ENCODE peak calls at places on chromosomes 16 and 17, in eight cellular contexts. One of them, this sample, is unnamed.

GRCh38 chr17:59428896-59429460 is 97.5 kb downstream of the YPEL2 start:
- DNase-seq in CD4-positive, CD25-positive, alpha-beta regulatory T cell: no peak
- DNase-seq in K562: no peak
- DNase-seq in ascending aorta: no peak
- DNase-seq in mammary epithelial cell: no peak
- DNase-seq in fibroblast of lung: no peak
- DNase-seq in heart right ventricle: no peak
- DNase-seq in vagina: no peak
- DNase-seq in this sample: no peak

GRCh38 chr17:68972119-68972704 is 17.0 kb upstream of the ABCA8 start:
- DNase-seq in heart right ventricle: no peak
- DNase-seq in vagina: no peak
- DNase-seq in K562: peak; percentile 49
- DNase-seq in mammary epithelial cell: no peak
- DNase-seq in ascending aorta: no peak
- DNase-seq in CD4-positive, CD25-positive, alpha-beta regulatory T cell: no peak
- DNase-seq in fibroblast of lung: peak; percentile 14
- DNase-seq in this sample: no peak

GRCh38 chr17:869067-869466 is 86.9 kb downstream of the MRM3 start:
- DNase-seq in K562: no peak
- DNase-seq in ascending aorta: peak; percentile 82
- DNase-seq in vagina: peak; percentile 98
- DNase-seq in mammary epithelial cell: no peak
- DNase-seq in CD4-positive, CD25-positive, alpha-beta regulatory T cell: no peak
- DNase-seq in fibroblast of lung: peak; percentile 65
- DNase-seq in heart right ventricle: peak; percentile 57
- DNase-seq in this sample: no peak

GRCh38 chr17:69434164-69434579 is 19.7 kb downstream of the MAP2K6 start:
- DNase-seq in K562: no peak
- DNase-seq in mammary epithelial cell: peak; percentile 78
- DNase-seq in CD4-positive, CD25-positive, alpha-beta regulatory T cell: no peak
- DNase-seq in heart right ventricle: peak; percentile 8
- DNase-seq in fibroblast of lung: peak; percentile 57
- DNase-seq in ascending aorta: no peak
- DNase-seq in vagina: no peak
- DNase-seq in this sample: no peak

GRCh38 chr17:82003411-82004381 is 19.0 kb downstream of the CENPX start:
- DNase-seq in heart right ventricle: peak; percentile 58
- DNase-seq in mammary epithelial cell: peak; percentile 97
- DNase-seq in ascending aorta: peak; percentile 97
- DNase-seq in fibroblast of lung: peak; percentile 96
- DNase-seq in vagina: no peak
- DNase-seq in K562: no peak
- DNase-seq in CD4-positive, CD25-positive, alpha-beta regulatory T cell: no peak
- DNase-seq in this sample: no peak

GRCh38 chr16:89887243-89887642 is 13.9 kb downstream of the TCF25 start:
- DNase-seq in mammary epithelial cell: no peak
- DNase-seq in ascending aorta: no peak
- DNase-seq in fibroblast of lung: no peak
- DNase-seq in CD4-positive, CD25-positive, alpha-beta regulatory T cell: no peak
- DNase-seq in heart right ventricle: no peak
- DNase-seq in vagina: no peak
- DNase-seq in K562: no peak
- DNase-seq in this sample: no peak

GRCh38 chr17:42548070-42548837 is 4.5 kb upstream of the HSD17B1 start:
- DNase-seq in fibroblast of lung: peak; percentile 54
- DNase-seq in heart right ventricle: no peak
- DNase-seq in mammary epithelial cell: no peak
- DNase-seq in CD4-positive, CD25-positive, alpha-beta regulatory T cell: peak; percentile 57
- DNase-seq in K562: no peak
- DNase-seq in vagina: no peak
- DNase-seq in ascending aorta: no peak
- DNase-seq in this sample: peak; percentile 67

GRCh38 chr17:45050680-45051059 is 762 bp downstream of the DCAKD start:
- DNase-seq in vagina: no peak
- DNase-seq in CD4-positive, CD25-positive, alpha-beta regulatory T cell: no peak
- DNase-seq in mammary epithelial cell: peak; percentile 65
- DNase-seq in ascending aorta: no peak
- DNase-seq in K562: peak; percentile 48
- DNase-seq in fibroblast of lung: peak; percentile 35
- DNase-seq in heart right ventricle: no peak
- DNase-seq in this sample: no peak

GRCh38 chr17:79950711-79951110 is 85.0 kb downstream of the TBC1D16 start:
- DNase-seq in K562: no peak
- DNase-seq in mammary epithelial cell: no peak
- DNase-seq in CD4-positive, CD25-positive, alpha-beta regulatory T cell: no peak
- DNase-seq in vagina: no peak
- DNase-seq in fibroblast of lung: peak; percentile 15
- DNase-seq in ascending aorta: peak; percentile 57
- DNase-seq in heart right ventricle: no peak
- DNase-seq in this sample: no peak

GRCh38 chr17:30212750-30213149 is 22.7 kb downstream of the SLC6A4 start:
- DNase-seq in mammary epithelial cell: no peak
- DNase-seq in CD4-positive, CD25-positive, alpha-beta regulatory T cell: no peak
- DNase-seq in K562: no peak
- DNase-seq in ascending aorta: no peak
- DNase-seq in vagina: no peak
- DNase-seq in heart right ventricle: no peak
- DNase-seq in fibroblast of lung: no peak
- DNase-seq in this sample: no peak

GRCh38 chr17:33778505-33779398 is 476.3 kb upstream of the CCL2 start:
- DNase-seq in K562: peak; percentile 73
- DNase-seq in CD4-positive, CD25-positive, alpha-beta regulatory T cell: no peak
- DNase-seq in mammary epithelial cell: peak; percentile 8
- DNase-seq in heart right ventricle: peak; percentile 34
- DNase-seq in vagina: no peak
- DNase-seq in fibroblast of lung: peak; percentile 45
- DNase-seq in ascending aorta: no peak
- DNase-seq in this sample: no peak

GRCh38 chr16:30923554-30924085 is at the start of gene FBXL19:
- DNase-seq in mammary epithelial cell: no peak
- DNase-seq in fibroblast of lung: no peak
- DNase-seq in CD4-positive, CD25-positive, alpha-beta regulatory T cell: peak; percentile 19
- DNase-seq in vagina: no peak
- DNase-seq in ascending aorta: peak; percentile 79
- DNase-seq in K562: no peak
- DNase-seq in heart right ventricle: no peak
- DNase-seq in this sample: no peak

GRCh38 chr17:76540381-76541300 is 797 bp downstream of the PRCD start:
- DNase-seq in K562: peak; percentile 98
- DNase-seq in mammary epithelial cell: peak; percentile 92
- DNase-seq in heart right ventricle: peak; percentile 97
- DNase-seq in vagina: peak; percentile 96
- DNase-seq in ascending aorta: peak; percentile 95
- DNase-seq in CD4-positive, CD25-positive, alpha-beta regulatory T cell: no peak
- DNase-seq in fibroblast of lung: peak; percentile 94
- DNase-seq in this sample: no peak

GRCh38 chr17:32356378-32356743 is 6.4 kb downstream of the ZNF207 start:
- DNase-seq in heart right ventricle: no peak
- DNase-seq in CD4-positive, CD25-positive, alpha-beta regulatory T cell: no peak
- DNase-seq in mammary epithelial cell: no peak
- DNase-seq in ascending aorta: no peak
- DNase-seq in K562: no peak
- DNase-seq in fibroblast of lung: no peak
- DNase-seq in vagina: no peak
- DNase-seq in this sample: no peak

GRCh38 chr16:21283521-21284289 is 5.6 kb upstream of the CRYM start:
- DNase-seq in CD4-positive, CD25-positive, alpha-beta regulatory T cell: no peak
- DNase-seq in mammary epithelial cell: peak; percentile 43
- DNase-seq in fibroblast of lung: peak; percentile 48
- DNase-seq in ascending aorta: no peak
- DNase-seq in heart right ventricle: peak; percentile 43
- DNase-seq in K562: no peak
- DNase-seq in vagina: no peak
- DNase-seq in this sample: no peak

GRCh38 chr16:73015612-73016487 is 32.1 kb downstream of the ZFHX3 start:
- DNase-seq in fibroblast of lung: no peak
- DNase-seq in vagina: no peak
- DNase-seq in K562: no peak
- DNase-seq in ascending aorta: peak; percentile 58
- DNase-seq in CD4-positive, CD25-positive, alpha-beta regulatory T cell: no peak
- DNase-seq in mammary epithelial cell: peak; percentile 86
- DNase-seq in heart right ventricle: no peak
- DNase-seq in this sample: no peak

GRCh38 chr17:45837187-45837586 is 7.5 kb upstream of the SPPL2C start:
- DNase-seq in fibroblast of lung: no peak
- DNase-seq in ascending aorta: no peak
- DNase-seq in K562: no peak
- DNase-seq in mammary epithelial cell: no peak
- DNase-seq in CD4-positive, CD25-positive, alpha-beta regulatory T cell: no peak
- DNase-seq in heart right ventricle: no peak
- DNase-seq in vagina: no peak
- DNase-seq in this sample: no peak

GRCh38 chr16:49560018-49560830 is 186.6 kb downstream of the C16orf78 start:
- DNase-seq in ascending aorta: no peak
- DNase-seq in mammary epithelial cell: no peak
- DNase-seq in vagina: no peak
- DNase-seq in heart right ventricle: peak; percentile 25
- DNase-seq in fibroblast of lung: peak; percentile 86
- DNase-seq in CD4-positive, CD25-positive, alpha-beta regulatory T cell: no peak
- DNase-seq in K562: no peak
- DNase-seq in this sample: no peak

GRCh38 chr16:48188449-48189102 is 32.8 kb upstream of the ABCC12 start:
- DNase-seq in ascending aorta: no peak
- DNase-seq in K562: no peak
- DNase-seq in vagina: no peak
- DNase-seq in CD4-positive, CD25-positive, alpha-beta regulatory T cell: no peak
- DNase-seq in heart right ventricle: no peak
- DNase-seq in fibroblast of lung: no peak
- DNase-seq in mammary epithelial cell: no peak
- DNase-seq in this sample: no peak

GRCh38 chr17:70060415-70060814 is 14.6 kb upstream of the KCNJ16 start:
- DNase-seq in ascending aorta: no peak
- DNase-seq in fibroblast of lung: peak; percentile 58
- DNase-seq in vagina: no peak
- DNase-seq in heart right ventricle: no peak
- DNase-seq in K562: no peak
- DNase-seq in mammary epithelial cell: no peak
- DNase-seq in CD4-positive, CD25-positive, alpha-beta regulatory T cell: no peak
- DNase-seq in this sample: no peak

GRCh38 chr16:59527206-59527997 is 793.3 kb upstream of the GOT2 start:
- DNase-seq in mammary epithelial cell: peak; percentile 40
- DNase-seq in K562: no peak
- DNase-seq in CD4-positive, CD25-positive, alpha-beta regulatory T cell: no peak
- DNase-seq in heart right ventricle: no peak
- DNase-seq in ascending aorta: no peak
- DNase-seq in vagina: no peak
- DNase-seq in fibroblast of lung: peak; percentile 88
- DNase-seq in this sample: no peak

GRCh38 chr17:3005696-3006095 is 57.7 kb downstream of the OR1D5 start:
- DNase-seq in heart right ventricle: no peak
- DNase-seq in CD4-positive, CD25-positive, alpha-beta regulatory T cell: no peak
- DNase-seq in fibroblast of lung: no peak
- DNase-seq in K562: no peak
- DNase-seq in vagina: no peak
- DNase-seq in mammary epithelial cell: no peak
- DNase-seq in ascending aorta: no peak
- DNase-seq in this sample: no peak

GRCh38 chr17:50052822-50053653 is 2.9 kb upstream of the ITGA3 start:
- DNase-seq in fibroblast of lung: peak; percentile 72
- DNase-seq in ascending aorta: no peak
- DNase-seq in heart right ventricle: no peak
- DNase-seq in CD4-positive, CD25-positive, alpha-beta regulatory T cell: no peak
- DNase-seq in K562: no peak
- DNase-seq in mammary epithelial cell: no peak
- DNase-seq in vagina: no peak
- DNase-seq in this sample: no peak

GRCh38 chr17:29526322-29526721 is 40.5 kb downstream of the ABHD15 start:
- DNase-seq in mammary epithelial cell: no peak
- DNase-seq in ascending aorta: no peak
- DNase-seq in vagina: no peak
- DNase-seq in fibroblast of lung: no peak
- DNase-seq in CD4-positive, CD25-positive, alpha-beta regulatory T cell: no peak
- DNase-seq in heart right ventricle: no peak
- DNase-seq in K562: no peak
- DNase-seq in this sample: no peak

GRCh38 chr17:72126575-72127486 is 6.0 kb downstream of the SOX9 start:
- DNase-seq in CD4-positive, CD25-positive, alpha-beta regulatory T cell: no peak
- DNase-seq in fibroblast of lung: peak; percentile 92
- DNase-seq in mammary epithelial cell: peak; percentile 88
- DNase-seq in vagina: no peak
- DNase-seq in ascending aorta: no peak
- DNase-seq in heart right ventricle: peak; percentile 25
- DNase-seq in K562: no peak
- DNase-seq in this sample: no peak

GRCh38 chr16:85568519-85568918 is 44.6 kb upstream of the GSE1 start:
- DNase-seq in heart right ventricle: no peak
- DNase-seq in K562: peak; percentile 74
- DNase-seq in mammary epithelial cell: no peak
- DNase-seq in ascending aorta: no peak
- DNase-seq in vagina: no peak
- DNase-seq in CD4-positive, CD25-positive, alpha-beta regulatory T cell: no peak
- DNase-seq in fibroblast of lung: no peak
- DNase-seq in this sample: no peak
- H3K4me1 ChIP-seq in heart right ventricle: peaks cover 20% of the 10 kb centered on the region
- H3K4me1 ChIP-seq in K562: peaks cover 90% of the 10 kb centered on the region
- H3K4me1 ChIP-seq in mammary epithelial cell: peaks cover 20% of the 10 kb centered on the region
- H3K4me1 ChIP-seq in ascending aorta: no peaks in the 10 kb centered on the region
- H3K4me1 ChIP-seq in vagina: peaks cover 70% of the 10 kb centered on the region
- H3K4me1 ChIP-seq in CD4-positive, CD25-positive, alpha-beta regulatory T cell: peaks cover 16% of the 10 kb centered on the region
- H3K4me1 ChIP-seq in fibroblast of lung: peaks cover 7% of the 10 kb centered on the region
- H3K4me1 ChIP-seq in this sample: peaks cover 25% of the 10 kb centered on the region

GRCh38 chr16:1420540-1421205 is at the start of gene UQCC4:
- DNase-seq in vagina: peak; percentile 99
- DNase-seq in mammary epithelial cell: peak; percentile 99
- DNase-seq in heart right ventricle: peak; percentile 99
- DNase-seq in CD4-positive, CD25-positive, alpha-beta regulatory T cell: peak; percentile 99
- DNase-seq in K562: peak; percentile 96
- DNase-seq in ascending aorta: peak; percentile 99
- DNase-seq in fibroblast of lung: peak; percentile 99
- DNase-seq in this sample: peak; percentile 98
- H3K4me3 ChIP-seq in vagina: peak within 1 kb of the TSS; percentile 78
- H3K4me3 ChIP-seq in mammary epithelial cell: peak within 1 kb of the TSS; percentile 95
- H3K4me3 ChIP-seq in heart right ventricle: peak within 1 kb of the TSS; percentile 92
- H3K4me3 ChIP-seq in CD4-positive, CD25-positive, alpha-beta regulatory T cell: peak within 1 kb of the TSS; percentile 71
- H3K4me3 ChIP-seq in K562: peak within 1 kb of the TSS; percentile 94
- H3K4me3 ChIP-seq in ascending aorta: peak within 1 kb of the TSS; percentile 70
- H3K4me3 ChIP-seq in fibroblast of lung: peak within 1 kb of the TSS; percentile 98
- H3K4me3 ChIP-seq in this sample: peak within 1 kb of the TSS; percentile 71

DNA sequence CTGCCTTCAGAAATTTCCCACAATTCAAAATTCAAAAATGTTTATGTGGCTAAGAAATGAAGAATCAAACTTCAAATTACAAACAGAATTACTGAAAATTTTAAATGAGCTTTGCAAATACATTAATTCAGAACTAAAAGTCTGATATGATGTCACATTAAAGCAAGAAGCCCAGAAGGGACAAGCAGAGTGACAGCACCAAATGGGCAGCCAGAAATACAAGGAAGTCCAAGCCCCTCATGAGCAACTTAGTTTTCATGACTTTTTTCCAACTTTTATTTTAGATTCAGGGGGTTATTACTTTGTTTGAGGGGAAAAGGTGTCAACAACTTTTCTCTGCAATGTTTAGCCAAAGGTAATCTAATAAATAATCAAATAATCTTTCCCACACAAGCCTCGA is 21.5 kb downstream of the UBE2G1 start:
- DNase-seq in fibroblast of lung: no peak
- DNase-seq in K562: no peak
- DNase-seq in vagina: no peak
- DNase-seq in mammary epithelial cell: no peak
- DNase-seq in CD4-positive, CD25-positive, alpha-beta regulatory T cell: no peak
- DNase-seq in heart right ventricle: no peak
- DNase-seq in ascending aorta: no peak
- DNase-seq in this sample: no peak
- H3K4me1 ChIP-seq in fibroblast of lung: peaks cover 4% of the 10 kb centered on the region
- H3K4me1 ChIP-seq in K562: peaks cover 17% of the 10 kb centered on the region
- H3K4me1 ChIP-seq in vagina: peaks cover 50% of the 10 kb centered on the region
- H3K4me1 ChIP-seq in mammary epithelial cell: peaks cover 3% of the 10 kb centered on the region
- H3K4me1 ChIP-seq in CD4-positive, CD25-positive, alpha-beta regulatory T cell: peaks cover 9% of the 10 kb centered on the region
- H3K4me1 ChIP-seq in heart right ventricle: peaks cover 37% of the 10 kb centered on the region
- H3K4me1 ChIP-seq in ascending aorta: no peaks in the 10 kb centered on the region
- H3K4me1 ChIP-seq in this sample: no peaks in the 10 kb centered on the region

GRCh38 chr16:50697881-50698767 is 4.7 kb downstream of the NOD2 start:
- DNase-seq in vagina: no peak
- DNase-seq in heart right ventricle: peak; percentile 70
- DNase-seq in mammary epithelial cell: peak; percentile 86
- DNase-seq in fibroblast of lung: peak; percentile 44
- DNase-seq in CD4-positive, CD25-positive, alpha-beta regulatory T cell: no peak
- DNase-seq in ascending aorta: no peak
- DNase-seq in K562: no peak
- DNase-seq in this sample: peak; percentile 46
- H3K4me3 ChIP-seq in vagina: peak overlapping the region; percentile 47
- H3K4me3 ChIP-seq in heart right ventricle: peak overlapping the region; percentile 33
- H3K4me3 ChIP-seq in mammary epithelial cell: peak overlapping the region; percentile 16
- H3K4me3 ChIP-seq in fibroblast of lung: peak overlapping the region; percentile 54
- H3K4me3 ChIP-seq in CD4-positive, CD25-positive, alpha-beta regulatory T cell: peak overlapping the region; percentile 83
- H3K4me3 ChIP-seq in ascending aorta: peak overlapping the region; percentile 62
- H3K4me3 ChIP-seq in K562: no peak overlapping the region
- H3K4me3 ChIP-seq in this sample: peak overlapping the region; percentile 49

This sample was measured in effector memory CD4-positive, alpha-beta T cell.